ENCODE peak calls at places on chromosomes 5 and 9, in four cellular contexts. D is colonic mucosa; P is naive thymus-derived CD4-positive, alpha-beta T cell; X is cardiac muscle cell. H is an unnamed sample.
A peak's percentile ranks its signal among the peaks of the same experiment; 100 is the strongest.

GRCh38 chr5:77986261-77986660 is 210.1 kb upstream of the TBCA start:
- DNase-seq in D (no peak), P (no peak), X (no peak), H (no peak)

GRCh38 chr5:43704243-43704642 is 101.3 kb downstream of the NNT start:
- DNase-seq in D (no peak), P (no peak), X (no peak), H (no peak)

GRCh38 chr9:123893831-123894460 is 36.0 kb downstream of the DENND1A start:
- DNase-seq in D (no peak), P (no peak), X (no peak), H (no peak)

GRCh38 chr9:134785325-134786108 is 95.1 kb upstream of the FCN2 start:
- DNase-seq in D (no peak), P (no peak), X (no peak), H (no peak)

GRCh38 chr5:175842947-175843793 is 28.2 kb upstream of the CPLX2 start:
- DNase-seq in D (no peak), P (no peak), X (no peak), H (no peak)

GRCh38 chr5:140338336-140338735 is 8.1 kb downstream of the HBEGF start:
- DNase-seq in D (no peak), P (no peak), X (no peak), H (no peak)

GRCh38 chr5:138655530-138656245 is 80.5 kb upstream of the HSPA9 start:
- DNase-seq in D (no peak), P (no peak), X (no peak), H (no peak)

GRCh38 chr5:98780390-98780789 is 6.9 kb downstream of the RGMB start:
- DNase-seq in D (no peak), P (no peak), X (no peak), H (no peak)

GRCh38 chr5:73815631-73816030 is 189.6 kb downstream of the ARHGEF28 start:
- DNase-seq in D (no peak), P (no peak), X (no peak), H (no peak)

GRCh38 chr9:37283730-37284235 is 138.7 kb upstream of the GRHPR start:
- DNase-seq in D (no peak), P (no peak), X (no peak), H (no peak)

GRCh38 chr9:76657265-76657664 is 107.0 kb upstream of the PCA3 start:
- DNase-seq in D (no peak), P (no peak), X (no peak), H (no peak)
- H3K4me1 ChIP-seq in D (no peaks in the 10 kb centered on the region), P (no peaks in the 10 kb centered on the region), X (no peaks in the 10 kb centered on the region), H (no peaks in the 10 kb centered on the region)

DNA sequence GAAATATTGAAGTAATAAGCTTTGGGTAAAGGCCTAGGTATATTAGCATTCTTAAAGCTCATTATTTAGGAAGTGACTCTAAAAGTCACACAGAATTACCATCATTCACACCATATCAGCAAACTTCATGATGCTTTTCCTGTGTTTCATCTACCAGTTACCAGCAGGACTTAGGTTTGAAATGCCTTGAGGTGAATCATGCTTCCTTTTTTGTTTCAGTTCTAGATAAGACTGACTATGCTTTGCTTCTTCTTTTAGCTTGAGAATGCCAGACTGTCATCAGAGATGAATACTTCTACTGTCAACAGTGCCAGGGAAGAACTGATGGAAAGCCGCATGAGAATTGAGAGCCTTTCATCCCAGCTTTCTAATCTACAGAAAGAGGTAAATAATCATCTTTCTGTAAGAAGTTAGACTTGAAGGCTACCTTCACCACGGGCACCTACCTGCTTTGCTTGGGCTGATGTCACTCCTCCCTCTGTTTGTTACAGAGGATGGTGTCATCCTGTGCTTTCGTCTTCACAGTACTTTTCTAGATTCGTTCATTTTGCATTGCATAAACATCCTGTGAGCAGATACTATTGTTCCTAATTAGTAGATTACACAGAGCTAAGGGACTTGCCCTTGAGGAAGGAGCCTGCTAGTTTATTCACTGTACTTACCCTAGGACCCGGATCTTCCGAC is 34.7 kb downstream of the LMNB1 start:
- DNase-seq in D (no peak), P (peak; percentile 37), X (no peak), H (peak; percentile 24)
- H3K27ac ChIP-seq in D (peak overlapping the region; percentile 41), P (peak overlapping the region; percentile 57), X (peak overlapping the region; percentile 69), H (peak overlapping the region; percentile 92)

DNA sequence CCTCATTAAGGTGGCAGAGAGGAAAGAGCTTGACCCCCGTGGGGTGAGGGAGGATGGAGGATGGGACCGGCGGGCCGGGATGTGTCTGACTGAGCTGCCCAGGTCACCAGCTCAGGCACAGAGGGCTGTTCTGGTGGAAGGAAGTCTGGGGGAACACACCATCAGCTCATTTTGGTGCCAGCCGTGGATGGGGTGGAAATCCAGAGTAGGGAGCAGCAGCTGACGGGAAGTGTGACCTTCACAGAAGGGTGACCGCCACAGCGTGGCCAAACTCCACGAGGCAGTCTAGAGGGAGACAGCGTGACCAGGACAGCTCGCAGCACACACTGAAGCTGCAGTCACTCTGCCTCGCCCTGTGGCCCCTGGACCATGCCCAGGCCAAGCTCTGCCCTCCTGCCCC is 45.3 kb upstream of the PHYKPL start:
- DNase-seq in D (no peak), P (no peak), X (no peak), H (no peak)
- H3K27me3 ChIP-seq in D (no peaks in the 10 kb centered on the region), P (no peaks in the 10 kb centered on the region), X (no peaks in the 10 kb centered on the region), H (no peaks in the 10 kb centered on the region)

GRCh38 chr5:180205936-180206335 is 3.1 kb downstream of the RASGEF1C start:
- DNase-seq in D (no peak), P (no peak), X (no peak), H (no peak)
- H3K4me1 ChIP-seq in D (no peaks in the 10 kb centered on the region), P (no peaks in the 10 kb centered on the region), X (no peaks in the 10 kb centered on the region), H (no peaks in the 10 kb centered on the region)

GRCh38 chr9:110041452-110041851 is 166.5 kb downstream of the C9orf152 start:
- DNase-seq in D (no peak), P (no peak), X (no peak), H (no peak)
- H3K27ac ChIP-seq in D (no peak overlapping the region), P (no peak overlapping the region), X (no peak overlapping the region), H (no peak overlapping the region)

GRCh38 chr5:66606713-66607112 is 10.5 kb downstream of the MAST4 start:
- DNase-seq in D (no peak), P (no peak), X (no peak), H (no peak)

GRCh38 chr5:66608501-66608900 is 12.3 kb downstream of the MAST4 start:
- DNase-seq in D (no peak), P (no peak), X (no peak), H (no peak)

GRCh38 chr5:66602621-66603020 is 6.4 kb downstream of the MAST4 start:
- DNase-seq in D (no peak), P (no peak), X (no peak), H (no peak)

GRCh38 chr5:66603881-66604280 is 7.7 kb downstream of the MAST4 start:
- DNase-seq in D (no peak), P (no peak), X (no peak), H (no peak)

GRCh38 chr5:66603164-66603563 is 7.0 kb downstream of the MAST4 start:
- DNase-seq in D (no peak), P (no peak), X (no peak), H (no peak)
- H3K27me3 ChIP-seq in D (peaks cover 7% of the 10 kb centered on the region), P (no peaks in the 10 kb centered on the region), X (peaks cover 37% of the 10 kb centered on the region), H (peaks cover 17% of the 10 kb centered on the region)

GRCh38 chr5:158879993-158880392 is 219.7 kb downstream of the EBF1 start:
- DNase-seq in D (no peak), P (no peak), X (no peak), H (no peak)

GRCh38 chr5:158877124-158877581 is 222.6 kb downstream of the EBF1 start:
- DNase-seq in D (no peak), P (no peak), X (no peak), H (no peak)

GRCh38 chr5:158878227-158878626 is 221.5 kb downstream of the EBF1 start:
- DNase-seq in D (no peak), P (no peak), X (no peak), H (no peak)

GRCh38 chr5:158876263-158876942 is 223.3 kb downstream of the EBF1 start:
- DNase-seq in D (no peak), P (no peak), X (no peak), H (no peak)

DNA sequence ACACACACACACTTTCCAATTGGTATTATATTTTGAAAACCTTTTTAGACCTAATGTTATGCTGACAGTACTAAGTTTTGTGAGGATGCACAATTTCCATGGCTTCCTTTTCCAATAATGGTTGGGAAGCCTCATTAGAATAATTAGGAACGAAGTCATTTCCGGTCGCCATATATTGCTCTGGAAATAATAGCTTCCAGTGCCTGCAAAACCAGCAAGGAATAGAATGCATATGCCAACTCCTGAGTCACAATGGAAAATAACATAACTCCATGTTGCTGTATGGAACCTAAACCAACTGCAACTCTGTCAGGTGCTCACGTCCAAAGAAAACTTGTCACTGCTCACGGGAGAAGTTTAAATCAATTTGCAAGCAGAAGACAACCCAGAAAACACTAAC is 222.0 kb downstream of the EBF1 start:
- DNase-seq in D (no peak), P (no peak), X (no peak), H (no peak)
- H3K4me1 ChIP-seq in D (no peaks in the 10 kb centered on the region), P (no peaks in the 10 kb centered on the region), X (peaks cover 15% of the 10 kb centered on the region), H (peaks cover 5% of the 10 kb centered on the region)

DNA sequence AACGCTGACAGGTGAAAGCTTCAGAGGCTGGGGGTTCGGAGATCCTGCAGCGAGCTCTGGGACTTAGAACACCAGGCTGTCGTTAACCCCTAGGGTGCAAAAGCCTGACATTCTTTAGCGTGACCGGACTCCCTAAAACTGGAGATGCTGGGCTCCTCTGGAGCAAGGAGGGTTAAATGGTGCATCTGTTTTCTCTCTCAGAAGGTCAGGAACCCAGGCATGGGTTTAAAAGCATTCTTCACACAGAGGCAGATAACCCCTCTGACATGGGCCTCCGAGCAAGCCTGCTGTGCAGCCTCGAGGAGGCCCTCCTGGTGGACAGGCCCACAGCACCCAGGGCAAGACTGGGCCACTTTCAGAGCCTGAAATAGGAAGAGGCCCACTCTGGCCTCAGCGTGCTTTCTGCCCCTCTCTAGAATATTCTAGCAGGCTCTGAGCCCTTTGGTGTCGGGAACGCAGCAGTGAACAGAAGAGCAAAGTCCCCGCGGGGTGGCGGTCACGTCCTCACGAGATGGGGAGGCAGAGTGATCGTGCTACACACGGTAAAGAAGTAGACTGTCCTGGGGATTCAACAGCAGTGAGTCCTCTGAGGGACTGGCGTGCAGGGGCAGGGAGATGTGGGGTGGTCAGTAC is 124.8 kb downstream of the COL23A1 start:
- DNase-seq in D (no peak), P (no peak), X (peak; percentile 42), H (no peak)
- H3K27ac ChIP-seq in D (no peak overlapping the region), P (no peak overlapping the region), X (peak overlapping the region; percentile 74), H (no peak overlapping the region)

GRCh38 chr9:126669108-126669507 is 55.4 kb downstream of the LMX1B start:
- DNase-seq in D (no peak), P (no peak), X (no peak), H (no peak)

GRCh38 chr9:126671381-126671831 is 57.7 kb downstream of the LMX1B start:
- DNase-seq in D (no peak), P (no peak), X (no peak), H (no peak)

GRCh38 chr9:126668058-126668457 is 54.3 kb downstream of the LMX1B start:
- DNase-seq in D (no peak), P (no peak), X (no peak), H (no peak)

GRCh38 chr9:126671983-126672382 is 58.3 kb downstream of the LMX1B start:
- DNase-seq in D (no peak), P (no peak), X (no peak), H (no peak)

GRCh38 chr9:126670270-126670669 is 56.5 kb downstream of the LMX1B start:
- DNase-seq in D (no peak), P (no peak), X (no peak), H (no peak)
- H3K27me3 ChIP-seq in D (peaks cover 76% of the 10 kb centered on the region), P (peaks cover 3% of the 10 kb centered on the region), X (peaks cover 94% of the 10 kb centered on the region), H (peaks cover 12% of the 10 kb centered on the region)

H was measured in CD4-positive, CD25-positive, alpha-beta regulatory T cell.